ENCODE peak calls at places on chromosome 5, in seven cellular contexts. F, V, E, G, Z, P and C are unnamed samples.

GRCh38 chr5:168364151-168364661 is 72.8 kb downstream of the WWC1 start:
- DNase-seq in P (no peak), Z (no peak), G (peak; percentile 85), F (no peak), E (peak; percentile 85), V (no peak), C (no peak)

GRCh38 chr5:113489299-113489698 is 1.0 kb upstream of the MCC start:
- DNase-seq in G (peak; percentile 99), Z (no peak), P (no peak), V (no peak), F (peak; percentile 19), E (peak; percentile 99), C (no peak)

GRCh38 chr5:669111-669841 is 23.9 kb downstream of the TPPP start:
- DNase-seq in P (no peak), Z (peak; percentile 73), V (no peak), G (no peak), F (no peak), E (peak; percentile 35), C (no peak)

GRCh38 chr5:177472460-177473441 is 683 bp downstream of the DBN1 start:
- DNase-seq in V (no peak), F (no peak), P (no peak), Z (peak; percentile 82), E (no peak), G (no peak), C (peak; percentile 69)

GRCh38 chr5:143161893-143162520 is 241.5 kb downstream of the NR3C1 start:
- DNase-seq in F (peak; percentile 45), V (no peak), Z (no peak), P (no peak), E (peak; percentile 17), G (peak; percentile 85), C (no peak)

GRCh38 chr5:178330791-178331404 is 98.3 kb upstream of the PHYKPL start:
- DNase-seq in V (no peak), E (no peak), P (no peak), F (peak; percentile 43), G (no peak), Z (no peak), C (no peak)

GRCh38 chr5:91189480-91190332 is 193.4 kb downstream of the ARRDC3 start:
- DNase-seq in F (no peak), G (peak; percentile 33), E (peak; percentile 79), Z (no peak), V (no peak), P (no peak), C (no peak)

GRCh38 chr5:91162534-91163381 is 220.4 kb downstream of the ARRDC3 start:
- DNase-seq in F (peak; percentile 42), V (peak; percentile 78), E (peak; percentile 94), Z (peak; percentile 53), P (no peak), G (peak; percentile 98), C (no peak)

GRCh38 chr5:43771611-43772031 is 168.6 kb downstream of the NNT start:
- DNase-seq in V (no peak), Z (no peak), P (no peak), F (no peak), E (no peak), G (peak; percentile 93), C (no peak)
- TF ChIP-seq CTCF in V (no peak), Z (no peak), P (no peak), F (no peak), E (no peak), G (no peak), C (no peak)

GRCh38 chr5:93088566-93088965 is 492.5 kb downstream of the NR2F1-AS1 start:
- DNase-seq in G (no peak), E (no peak), V (no peak), Z (no peak), P (no peak), F (no peak), C (no peak)

GRCh38 chr5:93090698-93091097 is 490.3 kb downstream of the NR2F1-AS1 start:
- DNase-seq in F (no peak), V (no peak), E (no peak), G (no peak), P (no peak), Z (no peak), C (no peak)

GRCh38 chr5:93088997-93089396 is 492.0 kb downstream of the NR2F1-AS1 start:
- DNase-seq in G (no peak), F (no peak), V (no peak), E (peak; percentile 20), Z (no peak), P (no peak), C (no peak)

GRCh38 chr5:93096561-93096960 is 484.5 kb downstream of the NR2F1-AS1 start:
- DNase-seq in E (no peak), F (no peak), P (no peak), G (no peak), Z (no peak), V (no peak), C (no peak)

DNA sequence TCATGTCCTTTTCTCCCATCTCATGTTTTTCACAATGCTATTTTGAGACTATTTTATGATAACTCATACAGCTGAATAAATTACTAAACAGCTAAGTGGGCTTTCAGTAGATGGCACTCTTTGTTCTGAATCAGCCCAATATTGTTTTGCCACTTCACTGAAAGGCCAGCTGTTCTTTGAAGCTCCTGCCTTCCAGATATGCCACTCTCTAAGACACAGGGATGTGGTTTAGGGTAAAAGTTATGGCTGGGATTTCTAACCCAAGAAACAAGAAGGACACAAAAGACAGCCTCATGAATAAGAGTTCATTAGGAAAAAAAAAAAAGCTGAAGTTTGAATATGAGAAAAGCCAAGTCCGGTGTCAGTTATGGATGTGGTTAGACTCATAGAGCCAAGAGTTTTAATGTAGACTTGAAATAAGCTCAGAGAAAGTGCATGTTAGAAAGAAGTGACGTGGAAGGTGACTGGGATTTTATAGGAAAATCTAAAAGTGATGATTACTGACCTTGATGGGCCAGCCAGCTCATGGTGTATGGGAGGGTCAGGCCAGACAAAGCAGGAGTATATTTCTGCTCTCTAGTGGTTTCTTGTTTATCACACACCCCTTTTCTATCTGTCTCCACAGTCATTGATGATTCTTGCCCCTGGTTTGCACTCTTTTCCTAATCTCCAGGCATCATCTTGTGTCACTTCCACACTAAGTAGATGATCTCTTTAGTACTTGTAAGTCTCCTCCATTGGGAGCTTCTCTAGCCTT is 488.5 kb downstream of the NR2F1-AS1 start:
- DNase-seq in Z (no peak), F (no peak), E (peak; percentile 49), P (no peak), G (peak; percentile 27), V (no peak), C (no peak)
- TF ChIP-seq CTCF in Z (no peak), F (no peak), E (peak; percentile 21), P (no peak), G (no peak), V (no peak), C (no peak)

GRCh38 chr5:138463335-138464017 is 1.8 kb upstream of the EGR1 start:
- DNase-seq in P (no peak), F (no peak), Z (no peak), V (no peak), E (no peak), G (no peak), C (no peak)
- TF ChIP-seq CTCF in P (no peak), F (no peak), Z (no peak), V (no peak), E (no peak), G (peak; percentile 10), C (no peak)

GRCh38 chr5:154607746-154608145 is 129.7 kb upstream of the HAND1 start:
- DNase-seq in E (no peak), V (no peak), G (no peak), F (no peak), P (no peak), Z (no peak), C (no peak)

GRCh38 chr5:154603978-154604679 is 126.1 kb upstream of the HAND1 start:
- DNase-seq in F (no peak), Z (no peak), P (no peak), V (no peak), G (peak; percentile 38), E (peak; percentile 20), C (no peak)

GRCh38 chr5:154606246-154606645 is 128.2 kb upstream of the HAND1 start:
- DNase-seq in Z (no peak), V (no peak), P (no peak), G (no peak), E (no peak), F (no peak), C (no peak)

GRCh38 chr5:154608531-154609011 is 130.5 kb upstream of the HAND1 start:
- DNase-seq in F (no peak), E (no peak), P (no peak), V (no peak), G (no peak), Z (no peak), C (no peak)

GRCh38 chr5:154606675-154607321 is 128.8 kb upstream of the HAND1 start:
- DNase-seq in E (no peak), G (no peak), V (no peak), Z (no peak), F (no peak), P (no peak), C (no peak)
- TF ChIP-seq CTCF in E (no peak), G (no peak), V (no peak), Z (no peak), F (no peak), P (no peak), C (no peak)

DNA sequence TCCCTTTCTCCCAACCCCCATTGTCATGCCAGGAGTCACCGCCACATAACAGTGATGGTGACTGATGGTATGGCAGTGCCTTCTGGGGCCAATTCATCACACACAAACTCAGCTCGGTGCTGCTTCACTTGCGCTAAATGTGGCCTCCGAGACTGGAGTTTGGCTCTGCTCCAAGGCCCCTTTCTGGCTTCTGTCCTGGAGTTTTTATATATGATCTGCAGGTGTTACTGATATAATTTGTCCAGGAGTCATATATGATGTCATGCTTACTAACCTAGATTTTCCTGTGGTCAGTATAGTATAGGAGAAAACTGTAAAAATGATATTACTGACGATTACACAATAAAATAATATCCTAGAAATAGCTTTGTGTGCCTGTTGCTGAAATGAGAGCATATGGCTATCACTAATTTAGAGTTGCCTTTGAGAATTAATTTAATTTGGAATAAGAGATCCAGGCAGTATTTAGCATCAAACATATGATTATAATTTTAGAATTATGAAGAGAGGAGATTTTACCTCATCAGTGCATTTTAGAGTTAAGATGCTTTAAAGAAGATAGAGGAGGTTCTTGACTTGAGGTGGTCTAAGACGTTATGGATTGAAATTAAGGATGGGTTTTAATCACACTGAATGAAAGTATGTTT is 334.1 kb upstream of the CD180 start:
- DNase-seq in G (no peak), Z (no peak), V (no peak), P (no peak), F (no peak), E (no peak), C (no peak)
- TF ChIP-seq CTCF in G (no peak), Z (no peak), V (no peak), P (no peak), F (no peak), E (no peak), C (no peak)

DNA sequence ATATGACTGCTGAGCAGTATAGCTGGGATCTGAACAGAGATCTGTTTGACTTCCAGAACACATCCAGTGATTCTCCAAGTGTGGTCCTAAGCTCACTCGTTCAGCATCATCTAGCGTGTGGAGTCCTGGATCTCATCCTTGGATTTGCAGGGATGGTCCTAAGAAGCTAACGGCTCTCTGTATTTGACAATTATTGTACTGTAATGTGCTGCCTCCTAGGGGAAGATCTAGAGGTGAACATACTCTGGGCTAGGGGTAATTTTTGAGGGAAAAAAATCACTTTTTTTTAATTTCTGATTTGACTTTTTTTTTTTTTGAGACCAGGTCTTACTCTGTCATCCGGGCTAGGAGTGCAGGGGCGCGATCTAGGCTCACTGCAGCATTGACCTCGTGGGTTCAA is 1.5 kb downstream of the SLC26A2 start:
- DNase-seq in F (no peak), Z (no peak), E (peak; percentile 45), V (no peak), P (no peak), G (peak; percentile 60), C (no peak)
- TF ChIP-seq CTCF in F (peak; percentile 14), Z (peak; percentile 32), E (peak; percentile 74), V (peak; percentile 28), P (peak; percentile 51), G (peak; percentile 64), C (peak; percentile 48)